ENCODE peak calls at places on chromosomes 12 and 14, in eight cellular contexts. S is dorsolateral prefrontal cortex, M is psoas muscle, D is cardiac muscle cell, J is body of pancreas, X is upper lobe of right lung, G is aorta, U is fibroblast of lung. H is an unnamed sample.

GRCh38 chr12:118063567-118064391 is 2.8 kb upstream of the WSB2 start:
- DNase-seq in J (peak; percentile 51), U (no peak), S (no peak), X (no peak), G (no peak), M (no peak), D (no peak), H (no peak)

GRCh38 chr12:94561943-94562411 is 88.4 kb downstream of the TMCC3 start:
- DNase-seq in U (peak; percentile 21), X (no peak), J (peak; percentile 68), M (peak; percentile 83), S (peak; percentile 85), D (no peak), G (no peak), H (no peak)

GRCh38 chr12:14410177-14410576 is 44.7 kb downstream of the ATF7IP start:
- DNase-seq in D (no peak), U (peak; percentile 75), G (no peak), J (no peak), M (no peak), X (no peak), S (no peak), H (no peak)

GRCh38 chr12:47946413-47947107 is 16.8 kb upstream of the TMEM106C start:
- DNase-seq in G (no peak), X (no peak), J (no peak), M (no peak), S (no peak), U (no peak), D (no peak), H (no peak)

GRCh38 chr12:69027411-69027811 is 94.4 kb upstream of the CPM start:
- DNase-seq in G (no peak), X (no peak), M (no peak), J (no peak), U (peak; percentile 63), S (no peak), D (no peak), H (no peak)

GRCh38 chr12:22333751-22334695 is 484 bp downstream of the ST8SIA1 start:
- DNase-seq in X (no peak), M (peak; percentile 52), S (peak; percentile 34), D (peak; percentile 48), J (no peak), U (no peak), G (peak; percentile 48), H (no peak)

GRCh38 chr14:49692895-49693737 is at the start of gene KLHDC1:
- DNase-seq in X (peak; percentile 95), U (peak; percentile 76), D (peak; percentile 85), S (peak; percentile 85), J (peak; percentile 85), G (peak; percentile 94), M (peak; percentile 94), H (no peak)

GRCh38 chr14:103738706-103739451 is 23.3 kb downstream of the ZFYVE21 start:
- DNase-seq in M (peak; percentile 25), X (no peak), S (no peak), D (no peak), G (no peak), J (no peak), U (no peak), H (no peak)

GRCh38 chr12:116861331-116861730 is 19.9 kb downstream of the HRK start:
- DNase-seq in S (peak; percentile 82), J (peak; percentile 33), U (peak; percentile 77), G (peak; percentile 81), D (no peak), X (no peak), M (peak; percentile 64), H (peak; percentile 72)

GRCh38 chr14:51430079-51430478 is 190.0 kb downstream of the TMX1 start:
- DNase-seq in J (no peak), G (no peak), M (no peak), S (no peak), D (no peak), X (no peak), U (peak; percentile 7), H (no peak)

GRCh38 chr14:33952541-33952940 is 1.7 kb upstream of the EGLN3 start:
- DNase-seq in D (no peak), M (no peak), S (no peak), J (no peak), U (no peak), G (no peak), X (no peak), H (no peak)

GRCh38 chr12:57732270-57732669 is 6.3 kb downstream of the AGAP2 start:
- DNase-seq in U (no peak), S (no peak), D (no peak), X (no peak), G (no peak), J (no peak), M (no peak), H (no peak)

GRCh38 chr12:47184813-47185212 is 105.1 kb upstream of the AMIGO2 start:
- DNase-seq in U (no peak), X (no peak), D (no peak), G (no peak), S (no peak), M (no peak), J (peak; percentile 82), H (no peak)

GRCh38 chr12:5466521-5466960 is 34.6 kb downstream of the NTF3 start:
- DNase-seq in D (no peak), U (peak; percentile 19), X (no peak), G (no peak), S (no peak), J (no peak), M (no peak), H (no peak)

GRCh38 chr12:5459051-5459782 is 27.3 kb downstream of the NTF3 start:
- DNase-seq in U (no peak), X (no peak), D (no peak), J (no peak), M (no peak), S (no peak), G (no peak), H (no peak)

GRCh38 chr12:5456906-5457305 is 25.0 kb downstream of the NTF3 start:
- DNase-seq in X (no peak), S (no peak), U (peak; percentile 80), M (no peak), J (no peak), D (no peak), G (no peak), H (peak; percentile 46)

GRCh38 chr12:5458229-5459050 is 26.5 kb downstream of the NTF3 start:
- DNase-seq in D (no peak), G (no peak), J (no peak), X (no peak), S (no peak), U (no peak), M (no peak), H (no peak)

DNA sequence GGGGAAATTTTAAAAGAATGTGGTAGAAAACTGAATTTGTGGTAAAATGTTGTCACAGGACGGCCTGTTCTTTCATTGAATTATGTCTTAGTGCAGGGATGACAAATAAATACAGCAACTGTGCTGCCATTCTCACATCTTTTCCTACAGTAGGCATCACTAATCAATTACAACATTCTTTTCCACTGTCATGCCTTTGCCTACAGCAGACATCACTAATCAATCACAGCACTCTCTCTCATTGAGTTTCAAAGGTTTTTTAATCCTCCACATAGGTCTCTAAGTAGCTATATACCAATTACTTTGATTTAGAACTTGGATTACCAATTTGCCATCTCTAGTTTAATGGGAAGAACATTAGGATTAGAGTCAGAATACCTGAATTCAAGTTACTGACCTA is 30.1 kb downstream of the NTF3 start:
- DNase-seq in U (no peak), S (no peak), D (no peak), M (no peak), X (no peak), G (no peak), J (no peak), H (no peak)
- H3K27me3 ChIP-seq in U (no peaks in the 10 kb centered on the region), S (peaks cover 22% of the 10 kb centered on the region), D (no peaks in the 10 kb centered on the region), M (no peaks in the 10 kb centered on the region), X (no peaks in the 10 kb centered on the region), G (no peaks in the 10 kb centered on the region), J (no peaks in the 10 kb centered on the region), H (no peaks in the 10 kb centered on the region)

GRCh38 chr12:2054091-2055018 is 1.6 kb downstream of the CACNA1C start:
- DNase-seq in D (peak; percentile 29), G (no peak), M (no peak), S (peak; percentile 65), X (no peak), J (no peak), U (no peak), H (no peak)

GRCh38 chr12:2049604-2050540 is 2.9 kb upstream of the CACNA1C start:
- DNase-seq in U (peak; percentile 53), D (no peak), X (no peak), G (no peak), S (no peak), J (no peak), M (no peak), H (no peak)

GRCh38 chr12:2053675-2054070 is 886 bp downstream of the CACNA1C start:
- DNase-seq in S (peak; percentile 30), D (peak; percentile 60), M (peak; percentile 58), U (no peak), X (no peak), G (no peak), J (no peak), H (no peak)

GRCh38 chr12:2051700-2052625 is 824 bp upstream of the CACNA1C start:
- DNase-seq in S (no peak), U (no peak), X (no peak), J (no peak), D (peak; percentile 62), G (no peak), M (no peak), H (no peak)

GRCh38 chr12:2052861-2053674 is at the start of gene CACNA1C:
- DNase-seq in X (no peak), M (peak; percentile 71), D (peak; percentile 85), U (peak; percentile 64), S (peak; percentile 68), G (peak; percentile 72), J (peak; percentile 32), H (no peak)
- H3K27me3 ChIP-seq in X (peaks cover 43% of the 10 kb centered on the region), M (peaks cover 69% of the 10 kb centered on the region), D (no peaks in the 10 kb centered on the region), U (peaks cover 10% of the 10 kb centered on the region), S (no peaks in the 10 kb centered on the region), G (no peaks in the 10 kb centered on the region), J (no peaks in the 10 kb centered on the region), H (peaks cover 2% of the 10 kb centered on the region)

GRCh38 chr14:91946313-91947195 is 940 bp downstream of the FBLN5 start:
- DNase-seq in U (peak; percentile 33), M (no peak), J (no peak), X (no peak), D (no peak), G (no peak), S (peak; percentile 36), H (no peak)
- H3K27me3 ChIP-seq in U (no peaks in the 10 kb centered on the region), M (peaks cover 62% of the 10 kb centered on the region), J (no peaks in the 10 kb centered on the region), X (peaks cover 6% of the 10 kb centered on the region), D (peaks cover 40% of the 10 kb centered on the region), G (no peaks in the 10 kb centered on the region), S (no peaks in the 10 kb centered on the region), H (no peaks in the 10 kb centered on the region)

DNA sequence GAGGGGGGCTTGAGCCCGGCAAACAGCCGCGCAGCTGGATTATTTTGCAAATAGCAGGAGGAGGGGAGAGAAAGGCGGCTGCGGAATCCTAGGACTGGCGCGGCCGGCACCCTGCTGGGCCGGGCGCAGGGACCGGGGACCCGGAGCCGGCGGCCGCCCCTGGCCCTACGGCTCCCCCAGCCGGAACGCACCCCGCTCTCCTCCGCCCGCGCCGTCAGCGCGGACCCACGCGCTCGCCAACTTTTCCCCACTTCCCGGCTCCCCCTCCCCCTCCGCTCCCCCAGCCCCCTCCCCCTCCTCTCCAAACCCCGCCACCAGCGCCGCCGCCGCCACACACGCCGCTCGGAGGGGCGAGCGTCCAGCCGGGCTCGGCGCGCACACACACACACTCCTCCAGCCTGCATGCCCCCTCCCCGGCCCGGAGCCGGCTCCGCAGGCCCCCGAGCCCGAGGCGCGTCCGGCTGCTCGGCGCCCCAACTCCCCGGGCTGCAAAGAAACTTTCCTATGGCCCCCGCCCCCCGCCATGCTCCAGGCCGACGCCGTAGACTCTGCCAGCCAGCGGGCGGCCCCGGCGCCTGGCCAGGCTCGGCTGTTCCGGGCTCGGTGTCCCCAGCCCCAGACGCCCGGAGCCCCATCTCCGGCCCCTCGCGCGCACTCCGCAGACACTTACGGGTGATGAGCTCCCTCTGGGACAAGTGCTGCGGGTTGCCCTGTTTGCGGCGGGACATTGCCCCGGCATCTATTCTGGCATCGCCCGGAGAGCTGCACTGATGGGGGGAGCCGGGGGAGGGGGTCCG is 1.3 kb downstream of the BCL11B start:
- DNase-seq in G (no peak), M (no peak), S (no peak), U (no peak), D (peak; percentile 65), J (no peak), X (no peak), H (no peak)
- H3K27me3 ChIP-seq in G (peaks cover 2% of the 10 kb centered on the region), M (peaks cover 95% of the 10 kb centered on the region), S (peaks cover 73% of the 10 kb centered on the region), U (peaks cover 40% of the 10 kb centered on the region), D (peaks cover 72% of the 10 kb centered on the region), J (no peaks in the 10 kb centered on the region), X (peaks cover 74% of the 10 kb centered on the region), H (peaks cover 21% of the 10 kb centered on the region)